ENCODE peak calls at places on chromosomes 12 and 14, in four cellular contexts. H, M, J and Z are unnamed samples.

GRCh38 chr12:99259040-99259934 is 388.3 kb upstream of the GARIN6 start:
- DNase-seq in J (no peak), M (no peak), H (peak), Z (no peak)

GRCh38 chr12:110330544-110330943 is 49.5 kb downstream of the ATP2A2 start:
- DNase-seq in H (no peak), J (no peak), M (no peak), Z (no peak)

GRCh38 chr14:37592288-37593274 is 2.5 kb downstream of the FOXA1 start:
- DNase-seq in H (no peak), J (peak), M (no peak), Z (no peak)

GRCh38 chr14:34256223-34256622 is 205.8 kb downstream of the SPTSSA start:
- DNase-seq in H (no peak), M (no peak), J (no peak), Z (no peak)

GRCh38 chr14:104797112-104798044 is 1.8 kb upstream of the AKT1 start:
- DNase-seq in J (no peak), H (no peak), M (no peak), Z (no peak)

GRCh38 chr14:58639842-58640484 is 2.2 kb downstream of the DACT1 start:
- DNase-seq in J (no peak), H (peak), M (peak), Z (no peak)

GRCh38 chr12:46916796-46917419 is 91.1 kb upstream of the SLC38A4 start:
- DNase-seq in J (no peak), M (no peak), H (no peak), Z (no peak)

GRCh38 chr12:124906606-124907261 is 7.7 kb downstream of the UBC start:
- DNase-seq in J (peak), M (peak), H (peak), Z (peak)

GRCh38 chr12:21818627-21819026 is 44.1 kb upstream of the KCNJ8 start:
- DNase-seq in J (no peak), H (no peak), M (no peak), Z (no peak)

GRCh38 chr14:51967521-51967920 is 21.8 kb upstream of the RTRAF start:
- DNase-seq in J (no peak), H (no peak), M (no peak), Z (no peak)

GRCh38 chr12:95218852-95219171 is 1.2 kb downstream of the VEZT start:
- DNase-seq in H (peak), M (no peak), J (no peak), Z (no peak)

GRCh38 chr14:105865904-105866840 is 339.8 kb downstream of the TMEM121 start:
- DNase-seq in J (no peak), H (no peak), M (peak), Z (peak)

GRCh38 chr12:42483534-42483857 is 106.0 kb downstream of the PRICKLE1 start:
- DNase-seq in H (no peak), M (peak), J (no peak), Z (no peak)

GRCh38 chr12:43336962-43337555 is 214.9 kb downstream of the ADAMTS20 start:
- DNase-seq in M (no peak), H (no peak), J (no peak), Z (no peak)

GRCh38 chr12:132159555-132160003 is 15.3 kb downstream of the NOC4L start:
- DNase-seq in J (no peak), M (no peak), H (no peak), Z (no peak)

GRCh38 chr14:64671591-64671990 is 32.6 kb upstream of the PLEKHG3 start:
- DNase-seq in H (no peak), M (no peak), J (no peak), Z (no peak)

GRCh38 chr14:69625299-69626131 is 14.1 kb downstream of the SUSD6 start:
- DNase-seq in J (no peak), H (no peak), M (no peak), Z (no peak)

GRCh38 chr12:18304609-18305008 is 43.3 kb downstream of the PIK3C2G start:
- DNase-seq in J (no peak), M (no peak), H (no peak), Z (no peak)

GRCh38 chr12:47224563-47225133 is 144.9 kb upstream of the AMIGO2 start:
- DNase-seq in M (no peak), J (no peak), H (no peak), Z (no peak)

GRCh38 chr14:94356379-94357056 is 31.9 kb downstream of the SERPINA1 start:
- DNase-seq in M (peak), H (no peak), J (peak), Z (no peak)